ENCODE peak calls at places on chromosomes 4 and X, in five cellular contexts. R, H, F, L and B are unnamed samples.

GRCh38 chrX:27321632-27322031 is 141.5 kb downstream of the PPP4R3C start:
- DNase-seq in R (no peak), H (no peak), F (no peak), L (no peak), B (no peak)

GRCh38 chrX:84340981-84341380 is 153.0 kb upstream of the RPS6KA6 start:
- DNase-seq in R (no peak), H (no peak), F (peak), L (no peak), B (no peak)

GRCh38 chr4:151362404-151363164 is 37.2 kb upstream of the SH3D19 start:
- DNase-seq in R (peak), H (peak), F (peak), L (peak), B (peak)

GRCh38 chrX:74506310-74507115 is 85.2 kb downstream of the SLC16A2 start:
- DNase-seq in R (no peak), H (no peak), F (no peak), L (no peak), B (no peak)

GRCh38 chrX:43750248-43750676 is 94.2 kb downstream of the MAOA start:
- DNase-seq in R (peak), H (peak), F (peak), L (peak), B (peak)

GRCh38 chr4:151031831-151032605 is 16.9 kb upstream of the LRBA start:
- DNase-seq in R (no peak), H (peak), F (peak), L (no peak), B (no peak)

GRCh38 chrX:85203461-85203970 is 40.1 kb downstream of the SATL1 start:
- DNase-seq in R (no peak), H (no peak), F (no peak), L (no peak), B (no peak)

GRCh38 chrX:103404225-103405008 is 28.1 kb downstream of the BEX3 start:
- DNase-seq in R (peak), H (peak), F (peak), L (peak), B (no peak)

GRCh38 chrX:426881-427280 is 40.2 kb upstream of the PPP2R3B start:
- DNase-seq in R (no peak), H (no peak), F (no peak), L (no peak), B (no peak)

GRCh38 chrX:41313419-41313818 is 20.5 kb upstream of the DDX3X start:
- DNase-seq in R (no peak), H (no peak), F (peak), L (no peak), B (no peak)